ENCODE peak calls at places on chromosomes 12 and 14, in eight cellular contexts. G, F, K, R, B, D, Y and O are unnamed samples.

GRCh38 chr14:92848941-92849340 is 54.8 kb downstream of the GOLGA5 start:
- DNase-seq in F (no peak), B (no peak), D (no peak), G (no peak), R (no peak), Y (no peak), K (no peak), O (no peak)

GRCh38 chr12:98594050-98594853 is 766 bp downstream of the SLC25A3 start:
- DNase-seq in R (no peak), D (no peak), F (no peak), G (no peak), B (peak), K (peak), Y (no peak), O (no peak)

GRCh38 chr12:69578283-69578682 is 7.0 kb upstream of the CCT2 start:
- DNase-seq in D (no peak), B (no peak), G (no peak), F (no peak), Y (no peak), R (no peak), K (no peak), O (no peak)

GRCh38 chr12:103177624-103178023 is 220.2 kb downstream of the ASCL1 start:
- DNase-seq in G (no peak), K (no peak), F (no peak), Y (no peak), B (no peak), R (no peak), D (no peak), O (no peak)

GRCh38 chr14:86852530-86852929 is 1140.5 kb downstream of the GALC start:
- DNase-seq in F (no peak), G (no peak), Y (no peak), K (no peak), R (no peak), D (peak), B (no peak), O (no peak)

GRCh38 chr12:92141585-92142244 is 3.9 kb downstream of the BTG1 start:
- DNase-seq in K (no peak), G (no peak), D (no peak), Y (no peak), B (no peak), F (peak), R (no peak), O (no peak)

GRCh38 chr14:102776761-102777710 is at the start of gene TRAF3:
- DNase-seq in K (peak), F (peak), R (peak), Y (no peak), D (peak), G (peak), B (peak), O (peak)

GRCh38 chr14:75350505-75351060 is 72.0 kb downstream of the FOS start:
- DNase-seq in F (no peak), B (no peak), G (no peak), D (no peak), K (no peak), Y (no peak), R (no peak), O (no peak)

GRCh38 chr12:109304485-109304884 is 4.6 kb downstream of the FOXN4 start:
- DNase-seq in B (no peak), K (no peak), D (no peak), R (peak), F (no peak), Y (no peak), G (no peak), O (peak)

GRCh38 chr14:72632727-72633126 is 261.2 kb downstream of the DPF3 start:
- DNase-seq in G (no peak), R (no peak), Y (no peak), B (no peak), D (no peak), F (no peak), K (no peak), O (no peak)

GRCh38 chr12:25958254-25959068 is at the start of gene RASSF8:
- DNase-seq in Y (no peak), G (peak), K (peak), R (peak), D (peak), F (no peak), B (peak), O (peak)

GRCh38 chr14:54650331-54651017 is 83.5 kb downstream of the SAMD4A start:
- DNase-seq in K (peak), D (peak), G (no peak), R (no peak), B (peak), F (no peak), Y (peak), O (no peak)

GRCh38 chr12:53187145-53187899 is 6.6 kb upstream of the CSAD start:
- DNase-seq in G (no peak), Y (no peak), F (no peak), B (no peak), D (no peak), R (no peak), K (no peak), O (no peak)

GRCh38 chr12:122842505-122843405 is 7.5 kb downstream of the HIP1R start:
- DNase-seq in K (no peak), R (no peak), B (no peak), D (no peak), F (no peak), Y (no peak), G (no peak), O (no peak)

GRCh38 chr12:15856097-15856982 is 25.8 kb upstream of the STRAP start:
- DNase-seq in G (peak), B (peak), K (peak), Y (peak), F (peak), D (peak), R (peak), O (peak)

GRCh38 chr12:25155031-25155576 is 39.9 kb downstream of the DNAI7 start:
- DNase-seq in F (no peak), Y (peak), K (no peak), B (no peak), R (peak), G (peak), D (peak), O (peak)

GRCh38 chr12:74449872-74450271 is 87.8 kb upstream of the ATXN7L3B start:
- DNase-seq in R (no peak), F (no peak), D (peak), K (no peak), B (no peak), G (no peak), Y (peak), O (no peak)

GRCh38 chr12:83954071-83954789 is 958.4 kb downstream of the SLC6A15 start:
- DNase-seq in G (no peak), D (no peak), B (no peak), R (no peak), Y (no peak), F (no peak), K (no peak), O (no peak)

GRCh38 chr12:104748790-104749189 is 209.3 kb downstream of the SLC41A2 start:
- DNase-seq in F (no peak), G (no peak), K (peak), R (no peak), B (no peak), Y (no peak), D (peak), O (no peak)

GRCh38 chr14:75301666-75302325 is 23.2 kb downstream of the FOS start:
- DNase-seq in G (peak), K (peak), B (peak), R (no peak), F (no peak), D (no peak), Y (no peak), O (no peak)

GRCh38 chr12:52798671-52799497 is 3.0 kb upstream of the KRT3 start:
- DNase-seq in G (no peak), Y (peak), B (no peak), F (no peak), R (no peak), K (no peak), D (peak), O (no peak)

GRCh38 chr12:113792450-113792849 is 173.7 kb downstream of the RBM19 start:
- DNase-seq in Y (no peak), D (no peak), K (no peak), G (no peak), R (no peak), F (no peak), B (no peak), O (no peak)

GRCh38 chr14:90426663-90427062 is 29.8 kb downstream of the CALM1 start:
- DNase-seq in R (no peak), F (no peak), G (no peak), D (no peak), K (no peak), Y (no peak), B (no peak), O (no peak)

GRCh38 chr14:28375295-28375694 is 391.3 kb upstream of the FOXG1 start:
- DNase-seq in G (no peak), F (no peak), K (no peak), D (no peak), Y (no peak), R (no peak), B (no peak), O (no peak)

GRCh38 chr12:14694145-14694544 is 2.3 kb downstream of the GUCY2C start:
- DNase-seq in D (no peak), R (no peak), K (no peak), B (no peak), Y (no peak), G (no peak), F (no peak), O (no peak)

GRCh38 chr12:68364893-68365725 is 32.9 kb upstream of the MDM1 start:
- DNase-seq in D (peak), K (peak), Y (peak), R (peak), B (peak), G (peak), F (peak), O (peak)

GRCh38 chr12:31772685-31773222 is 43.9 kb upstream of the AMN1 start:
- DNase-seq in F (no peak), K (no peak), D (no peak), G (no peak), Y (no peak), B (no peak), R (no peak), O (no peak)

GRCh38 chr14:91368681-91369416 is 48.8 kb downstream of the CCDC88C start:
- DNase-seq in R (no peak), Y (no peak), B (no peak), D (no peak), K (no peak), F (no peak), G (no peak), O (no peak)

GRCh38 chr14:34619399-34619920 is 10.5 kb downstream of the SNX6 start:
- DNase-seq in G (no peak), R (no peak), D (no peak), F (no peak), Y (no peak), B (no peak), K (no peak), O (no peak)

GRCh38 chr12:39807043-39807442 is 187.4 kb upstream of the ABCD2 start:
- DNase-seq in K (no peak), B (no peak), G (no peak), Y (no peak), F (no peak), R (no peak), D (no peak), O (no peak)

GRCh38 chr14:20820063-20820904 is 17.6 kb upstream of the RNASE1 start:
- DNase-seq in R (no peak), D (no peak), F (no peak), K (no peak), G (no peak), B (no peak), Y (no peak), O (no peak)

GRCh38 chr14:95293474-95293873 is 26.2 kb downstream of the CLMN start:
- DNase-seq in F (no peak), B (no peak), D (no peak), Y (no peak), R (no peak), G (no peak), K (no peak), O (no peak)

GRCh38 chr14:63573579-63573978 is 30.4 kb upstream of the PPP2R5E start:
- DNase-seq in F (no peak), D (peak), K (no peak), Y (peak), R (no peak), B (no peak), G (no peak), O (no peak)

GRCh38 chr12:39267886-39268285 is 175.0 kb downstream of the KIF21A start:
- DNase-seq in R (no peak), K (no peak), B (no peak), F (no peak), G (no peak), D (no peak), Y (no peak), O (no peak)

GRCh38 chr14:103626150-103626850 is 2.7 kb upstream of the KLC1 start:
- DNase-seq in F (no peak), B (no peak), D (no peak), G (peak), Y (no peak), K (no peak), R (no peak), O (no peak)

GRCh38 chr14:99753225-99754140 is 39.7 kb upstream of the EML1 start:
- DNase-seq in R (no peak), K (no peak), G (no peak), B (no peak), F (no peak), Y (no peak), D (no peak), O (no peak)
- TF ChIP-seq CTCF in R (no peak), K (no peak), G (no peak), B (no peak), F (no peak), Y (no peak), D (peak), O (no peak)

GRCh38 chr14:56217380-56218045 is 99.3 kb downstream of the PELI2 start:
- DNase-seq in K (no peak), D (no peak), Y (no peak), R (no peak), B (no peak), G (no peak), F (no peak), O (no peak)

GRCh38 chr14:56224179-56224578 is 106.0 kb downstream of the PELI2 start:
- DNase-seq in F (no peak), D (no peak), G (no peak), B (no peak), K (no peak), R (no peak), Y (peak), O (no peak)

GRCh38 chr14:56216631-56217379 is 98.6 kb downstream of the PELI2 start:
- DNase-seq in D (no peak), R (no peak), K (peak), F (no peak), G (no peak), Y (no peak), B (peak), O (no peak)

GRCh38 chr14:56221392-56222128 is 103.3 kb downstream of the PELI2 start:
- DNase-seq in Y (no peak), K (no peak), D (no peak), G (no peak), R (no peak), F (no peak), B (no peak), O (no peak)

DNA sequence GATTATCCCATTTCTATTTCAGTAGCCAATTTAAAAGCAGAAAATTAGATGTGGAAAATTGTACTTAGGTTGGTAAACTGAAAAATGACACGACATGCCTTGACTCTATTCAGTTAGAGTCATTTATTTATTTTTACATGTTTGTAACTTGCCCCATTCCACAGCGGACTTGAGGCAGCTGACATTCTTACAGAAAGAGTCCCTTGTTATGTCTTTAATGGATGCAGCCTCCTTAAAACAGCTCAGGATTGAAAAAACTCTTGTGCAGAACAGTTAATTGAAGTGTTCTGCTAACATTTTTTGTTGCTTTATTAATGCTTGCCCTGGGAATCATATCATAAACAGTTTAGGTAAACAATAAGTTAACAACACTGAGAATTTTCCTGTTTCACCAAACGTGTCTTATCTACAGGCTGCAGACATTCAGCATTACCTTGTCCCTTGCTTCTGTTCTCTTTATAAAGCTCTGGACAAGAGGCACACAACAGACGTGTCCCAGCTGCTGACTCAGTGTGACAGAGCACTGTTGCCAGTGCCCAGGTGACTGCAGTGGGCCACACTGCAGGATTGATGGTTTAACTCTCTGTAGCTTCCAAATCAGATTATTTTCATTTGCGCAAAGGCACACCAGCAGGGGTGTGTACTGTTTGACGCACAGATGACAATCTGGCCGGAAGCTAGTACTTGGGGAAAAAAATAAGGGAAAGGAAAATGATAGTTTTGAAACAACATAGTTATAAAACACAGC is 101.6 kb downstream of the PELI2 start:
- DNase-seq in D (no peak), F (no peak), G (no peak), K (no peak), Y (no peak), B (no peak), R (no peak), O (no peak)
- TF ChIP-seq CTCF in D (no peak), F (no peak), G (no peak), K (no peak), Y (no peak), B (no peak), R (no peak), O (no peak)

DNA sequence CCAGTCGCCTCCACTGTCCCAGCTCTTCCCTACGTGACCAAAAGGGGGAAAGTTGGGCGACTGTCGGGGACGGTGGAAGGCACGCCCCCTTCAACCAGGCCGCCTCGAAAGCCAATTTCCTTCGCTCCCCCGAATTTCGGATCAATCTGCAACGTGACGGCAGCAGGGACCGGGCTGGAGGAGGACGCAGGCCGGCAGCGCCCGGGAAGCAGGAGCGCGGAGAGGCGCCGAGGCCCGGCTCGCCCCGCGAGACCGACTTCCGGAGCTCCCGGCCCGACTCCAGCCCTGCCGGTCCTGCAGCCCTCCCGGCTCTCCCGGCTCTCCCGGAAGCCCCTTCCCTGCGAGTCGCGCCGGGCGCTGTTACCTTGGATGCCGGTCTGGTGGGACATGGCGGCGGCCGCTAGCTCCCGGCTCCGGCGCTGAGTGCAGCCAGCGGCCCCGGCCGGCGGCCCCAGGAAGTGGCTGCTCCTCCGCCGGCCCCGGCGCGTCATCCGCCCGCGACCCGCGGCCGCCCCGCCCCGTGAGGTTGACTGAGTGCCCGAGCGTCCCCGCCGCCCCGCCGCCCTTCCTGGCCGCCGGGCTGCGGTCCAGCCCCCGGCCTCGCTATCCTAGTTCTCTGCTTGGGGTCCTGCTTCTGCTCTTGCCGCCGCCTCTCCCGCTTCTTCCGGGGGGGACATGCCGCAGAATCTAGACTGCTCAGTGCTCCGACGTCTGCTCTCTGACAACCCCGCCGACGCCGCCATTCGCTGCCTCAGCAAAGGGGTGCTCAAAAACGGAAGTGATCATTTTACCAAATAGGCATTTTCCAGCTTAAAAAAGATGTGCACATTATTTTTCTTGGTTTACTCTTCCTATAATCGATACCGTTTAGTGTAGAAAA is at the start of gene TWF1:
- DNase-seq in R (peak), D (peak), F (peak), B (peak), Y (no peak), G (peak), K (peak), O (peak)
- TF ChIP-seq CTCF in R (no peak), D (peak), F (no peak), B (no peak), Y (peak), G (peak), K (peak), O (no peak)

GRCh38 chr12:125549836-125550235 is 484.6 kb downstream of the AACS start:
- DNase-seq in D (no peak), G (no peak), R (no peak), F (no peak), B (no peak), Y (no peak), K (no peak), O (no peak)
- TF ChIP-seq CTCF in D (peak), G (peak), R (peak), F (peak), B (no peak), Y (peak), K (no peak), O (peak)

GRCh38 chr14:76776306-76777251 is 15.3 kb downstream of the VASH1 start:
- DNase-seq in Y (no peak), G (no peak), R (no peak), F (no peak), B (peak), D (no peak), K (no peak), O (no peak)
- TF ChIP-seq CTCF in Y (no peak), G (peak), R (no peak), F (no peak), B (no peak), D (no peak), K (no peak), O (no peak)

GRCh38 chr12:55681142-55682077 is 26.3 kb downstream of the ITGA7 start:
- DNase-seq in K (no peak), Y (no peak), F (no peak), G (no peak), B (peak), R (no peak), D (peak), O (no peak)
- TF ChIP-seq CTCF in K (peak), Y (peak), F (no peak), G (peak), B (no peak), R (peak), D (peak), O (peak)

DNA sequence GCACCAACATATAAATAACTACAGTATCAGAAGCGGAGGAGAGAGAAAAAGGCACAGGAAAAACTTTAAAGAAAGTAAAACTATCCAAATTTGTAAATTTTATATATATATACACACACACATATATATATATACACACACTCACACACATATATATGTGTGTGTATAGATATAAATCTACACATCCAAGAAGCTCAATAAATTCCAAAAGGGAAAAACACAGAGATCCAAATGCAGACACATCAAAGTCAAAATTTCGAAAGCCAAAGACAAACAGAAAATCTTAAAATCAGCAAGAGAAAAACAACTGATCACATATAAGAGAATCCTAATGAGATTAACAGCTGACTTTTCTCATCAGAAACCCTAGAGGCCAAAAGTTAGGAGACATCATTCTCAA is 37.3 kb downstream of the PARP11 start:
- DNase-seq in F (no peak), G (no peak), D (no peak), Y (no peak), B (no peak), R (no peak), K (no peak), O (no peak)
- TF ChIP-seq CTCF in F (no peak), G (no peak), D (no peak), Y (no peak), B (no peak), R (no peak), K (no peak), O (no peak)